ENCODE peak calls at places on chromosomes 13 and 19, in nine cellular contexts. W, Z, L, X, N, E, O, S and F are unnamed samples.

GRCh38 chr13:108915634-108916497 is 286.5 kb downstream of the MYO16 start:
- DNase-seq in X (peak; percentile 77), Z (peak; percentile 62), E (peak; percentile 75), O (peak; percentile 79), S (peak; percentile 62), W (peak; percentile 98), N (peak; percentile 51), L (peak; percentile 76), F (peak; percentile 91)

GRCh38 chr19:33868076-33868735 is 71.5 kb downstream of the KCTD15 start:
- DNase-seq in O (no peak), S (no peak), W (no peak), Z (no peak), L (no peak), N (no peak), E (no peak), X (no peak), F (no peak)

GRCh38 chr13:101092985-101093384 is 323.3 kb downstream of the NALCN start:
- DNase-seq in N (no peak), O (no peak), W (no peak), X (no peak), L (no peak), Z (no peak), E (no peak), S (peak; percentile 5), F (no peak)

GRCh38 chr13:28473044-28473443 is 21.9 kb downstream of the FLT1 start:
- DNase-seq in S (no peak), X (no peak), L (no peak), E (no peak), O (no peak), Z (no peak), N (no peak), W (no peak), F (no peak)

GRCh38 chr13:107104631-107105030 is 536.7 kb upstream of the ARGLU1 start:
- DNase-seq in N (no peak), S (no peak), W (no peak), X (no peak), Z (no peak), O (no peak), L (no peak), E (no peak), F (no peak)

GRCh38 chr13:20231839-20232555 is at the start of gene GJB6:
- DNase-seq in X (no peak), L (peak; percentile 48), N (no peak), S (no peak), O (no peak), W (no peak), Z (peak; percentile 81), E (no peak), F (no peak)

GRCh38 chr19:7265963-7266362 is 28.3 kb downstream of the INSR start:
- DNase-seq in Z (no peak), N (no peak), W (peak; percentile 78), O (no peak), E (no peak), L (no peak), S (no peak), X (no peak), F (peak; percentile 62)

GRCh38 chr13:24232037-24232436 is 71.5 kb downstream of the SPATA13 start:
- DNase-seq in S (no peak), W (no peak), N (no peak), L (no peak), O (peak; percentile 70), E (no peak), X (no peak), Z (no peak), F (peak; percentile 40)

GRCh38 chr19:7637374-7638256 is 705 bp downstream of the STXBP2 start:
- DNase-seq in N (no peak), O (peak; percentile 72), E (peak; percentile 47), S (no peak), Z (no peak), W (peak; percentile 60), X (no peak), L (no peak), F (peak; percentile 59)

GRCh38 chr19:5974721-5975387 is 3.1 kb downstream of the RANBP3 start:
- DNase-seq in X (no peak), E (no peak), O (no peak), W (no peak), Z (no peak), L (no peak), S (no peak), N (no peak), F (peak; percentile 60)

GRCh38 chr19:5977222-5977784 is 637 bp downstream of the RANBP3 start:
- DNase-seq in N (no peak), E (no peak), L (no peak), S (no peak), Z (no peak), O (no peak), W (no peak), X (no peak), F (no peak)

GRCh38 chr19:5973867-5974635 is 3.9 kb downstream of the RANBP3 start:
- DNase-seq in Z (no peak), X (no peak), N (no peak), W (no peak), L (no peak), O (no peak), E (no peak), S (no peak), F (no peak)

GRCh38 chr19:5976768-5977167 is 1.2 kb downstream of the RANBP3 start:
- DNase-seq in N (no peak), O (no peak), Z (no peak), W (no peak), L (no peak), E (no peak), X (no peak), S (no peak), F (no peak)

GRCh38 chr19:5975388-5975728 is 2.6 kb downstream of the RANBP3 start:
- DNase-seq in W (no peak), X (no peak), S (no peak), N (no peak), Z (no peak), O (no peak), E (no peak), L (no peak), F (no peak)
- H3K4me1 ChIP-seq in W (peaks cover 57% of the 10 kb centered on the region), X (peaks cover 48% of the 10 kb centered on the region), S (peaks cover 28% of the 10 kb centered on the region), N (peaks cover 45% of the 10 kb centered on the region), Z (peaks cover 20% of the 10 kb centered on the region), O (peaks cover 32% of the 10 kb centered on the region), E (peaks cover 40% of the 10 kb centered on the region), L (peaks cover 4% of the 10 kb centered on the region), F (peaks cover 22% of the 10 kb centered on the region)

GRCh38 chr13:27170521-27171243 is 929 bp downstream of the USP12 start:
- DNase-seq in Z (peak; percentile 79), E (peak; percentile 50), O (peak; percentile 61), L (peak; percentile 69), N (peak; percentile 50), W (peak; percentile 31), X (no peak), S (peak; percentile 45), F (peak; percentile 50)

GRCh38 chr13:27172495-27172842 is 858 bp upstream of the USP12 start:
- DNase-seq in O (no peak), S (no peak), L (no peak), Z (no peak), E (no peak), X (no peak), W (no peak), N (no peak), F (no peak)

GRCh38 chr13:27170221-27170520 is 1.4 kb downstream of the USP12 start:
- DNase-seq in S (peak; percentile 32), L (no peak), O (no peak), Z (no peak), X (no peak), W (no peak), E (no peak), N (no peak), F (no peak)

GRCh38 chr13:27171244-27171829 is at the start of gene USP12:
- DNase-seq in X (peak; percentile 15), O (no peak), N (peak; percentile 43), E (no peak), W (peak; percentile 48), Z (peak; percentile 73), L (peak; percentile 63), S (peak; percentile 54), F (no peak)

DNA sequence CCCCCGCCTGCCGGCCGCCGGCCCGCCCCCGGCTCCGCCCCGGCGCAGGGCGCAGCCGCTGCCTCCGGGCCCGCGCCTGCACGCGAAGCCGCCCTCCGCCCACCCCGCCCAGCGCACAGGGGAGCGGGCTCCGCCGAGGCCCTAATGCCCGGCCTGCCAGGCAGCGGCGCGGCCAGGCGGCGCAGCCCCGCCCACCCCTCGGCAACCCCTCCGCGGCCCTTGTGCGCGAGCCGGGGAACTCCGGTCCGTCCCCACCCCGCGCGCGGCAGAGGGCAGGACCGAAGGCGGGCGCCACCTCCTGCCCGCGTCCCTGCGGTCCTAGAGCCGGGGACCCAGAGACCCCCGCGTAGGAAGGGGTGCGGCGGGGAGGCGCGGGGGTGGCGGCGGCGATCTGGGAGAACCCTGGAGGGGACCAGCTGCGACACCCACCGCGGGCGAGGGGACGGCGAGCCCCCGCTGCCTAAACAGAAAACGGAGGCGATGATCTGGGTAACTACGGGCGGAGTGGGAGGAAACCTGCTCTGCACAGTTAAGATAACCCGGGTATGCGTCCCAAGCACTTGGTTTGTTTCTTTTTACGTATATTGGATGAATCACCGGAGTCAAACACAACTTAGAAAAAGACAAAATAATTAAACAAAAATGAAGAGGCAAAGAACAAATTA is 351 bp upstream of the USP12 start:
- DNase-seq in W (peak; percentile 92), X (peak; percentile 50), N (peak; percentile 95), O (peak; percentile 97), E (peak; percentile 95), S (peak; percentile 94), L (peak; percentile 85), Z (peak; percentile 89), F (peak; percentile 92)
- TF ChIP-seq CTCF in W (no peak), X (no peak), N (peak; percentile 40), O (no peak), E (peak; percentile 18), S (no peak), L (no peak), Z (no peak), F (peak; percentile 20)

GRCh38 chr19:13066231-13066630 is 36.4 kb downstream of the LYL1 start:
- DNase-seq in X (no peak), S (no peak), Z (no peak), N (no peak), O (no peak), L (no peak), E (no peak), W (no peak), F (no peak)
- H3K4me1 ChIP-seq in X (peaks cover 99% of the 10 kb centered on the region), S (peaks cover 1% of the 10 kb centered on the region), Z (peaks cover under 1% of the 10 kb centered on the region), N (peaks cover 100% of the 10 kb centered on the region), O (peaks cover 6% of the 10 kb centered on the region), L (no peaks in the 10 kb centered on the region), E (peaks cover 97% of the 10 kb centered on the region), W (peaks cover 14% of the 10 kb centered on the region), F (peaks cover 2% of the 10 kb centered on the region)

DNA sequence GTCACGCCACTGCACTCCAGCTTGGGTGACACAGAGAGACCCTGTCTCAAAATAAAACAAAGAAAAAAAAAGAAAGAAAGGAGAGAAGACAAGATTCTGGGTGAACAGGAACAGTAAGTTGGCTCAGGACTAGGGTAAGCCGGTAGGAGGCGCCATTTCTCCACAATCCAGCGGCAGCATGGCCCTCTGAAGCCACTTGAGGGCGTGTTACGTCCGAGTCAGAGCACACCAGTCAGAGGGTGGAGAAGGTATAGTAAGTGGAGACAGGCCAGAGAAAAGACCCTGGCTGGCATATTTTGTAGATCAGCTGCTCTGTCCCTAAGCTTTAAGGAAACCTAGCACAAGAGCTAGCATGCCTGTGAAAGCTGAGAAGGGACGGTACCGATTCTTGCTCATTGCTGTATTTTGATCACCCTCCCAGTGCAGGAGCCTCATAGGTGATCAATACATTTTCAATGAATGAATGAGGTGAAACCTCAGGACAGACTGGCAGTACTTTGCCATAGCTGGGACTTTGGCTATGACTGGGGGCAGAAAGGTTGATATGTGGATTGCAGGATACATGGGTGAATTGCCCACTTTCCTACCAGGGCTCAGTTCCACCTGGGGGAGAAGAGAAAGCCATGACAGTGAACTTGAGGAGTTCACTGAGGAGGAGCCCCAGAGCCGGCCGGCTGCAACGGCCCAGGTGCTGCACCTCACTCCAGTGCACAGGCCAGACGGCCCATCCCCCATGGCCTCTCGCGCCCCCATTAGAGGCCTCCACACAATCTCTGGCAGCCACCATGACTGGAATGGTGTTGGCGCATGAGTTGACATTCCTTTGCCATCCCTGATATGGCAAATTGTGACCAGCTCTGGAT is 23.5 kb downstream of the POU2F2 start:
- DNase-seq in W (peak; percentile 63), N (peak; percentile 68), S (peak; percentile 88), E (peak; percentile 75), X (no peak), L (peak; percentile 91), O (peak; percentile 85), Z (peak; percentile 96), F (peak; percentile 85)
- TF ChIP-seq CTCF in W (peak; percentile 78), N (peak; percentile 95), S (peak; percentile 100), E (peak; percentile 72), X (peak; percentile 71), L (peak; percentile 100), O (peak; percentile 99), Z (peak; percentile 100), F (peak; percentile 95)